ENCODE peak calls at places on chromosome 3, in eight cellular contexts. M is ovary, C is HAP-1, H is stomach, G is uterus, V is psoas muscle, P is right lobe of liver, K is mesendoderm. U is an unnamed sample.

GRCh38 chr3:149770246-149770645 is 18.0 kb upstream of the COMMD2 start:
- DNase-seq in M (no peak), K (no peak), C (no peak), H (no peak), G (no peak), V (no peak), P (no peak), U (no peak)

GRCh38 chr3:58384381-58385090 is 49.1 kb downstream of the PDHB start:
- DNase-seq in C (no peak), G (no peak), P (no peak), M (no peak), V (no peak), H (no peak), K (no peak), U (no peak)

GRCh38 chr3:96259-96658 is 100.3 kb upstream of the CHL1 start:
- DNase-seq in C (no peak), H (no peak), G (no peak), M (no peak), V (no peak), P (no peak), K (no peak), U (no peak)

GRCh38 chr3:42608586-42608985 is 8.1 kb downstream of the NKTR start:
- DNase-seq in M (no peak), G (no peak), P (no peak), H (no peak), K (no peak), V (no peak), C (no peak), U (no peak)

GRCh38 chr3:96970211-96970610 is 155.8 kb downstream of the EPHA6 start:
- DNase-seq in P (no peak), C (no peak), H (no peak), G (no peak), K (no peak), M (no peak), V (no peak), U (no peak)

GRCh38 chr3:135907422-135908165 is 57.9 kb upstream of the PPP2R3A start:
- DNase-seq in M (no peak), P (no peak), H (no peak), V (no peak), K (peak; percentile 45), G (no peak), C (no peak), U (no peak)

GRCh38 chr3:190586631-190587000 is 72.7 kb downstream of the IL1RAP start:
- DNase-seq in K (peak; percentile 73), C (no peak), V (peak; percentile 13), H (no peak), P (no peak), G (no peak), M (no peak), U (no peak)

GRCh38 chr3:49026536-49026935 is 2.7 kb downstream of the IMPDH2 start:
- DNase-seq in G (no peak), M (peak; percentile 26), H (no peak), K (no peak), C (no peak), P (no peak), V (no peak), U (no peak)

GRCh38 chr3:183487046-183487445 is 58.6 kb upstream of the MCF2L2 start:
- DNase-seq in G (no peak), H (no peak), K (no peak), C (no peak), V (no peak), M (no peak), P (peak; percentile 19), U (no peak)

GRCh38 chr3:194045919-194046318 is 90.0 kb upstream of the HES1 start:
- DNase-seq in P (peak; percentile 58), V (no peak), H (no peak), K (no peak), M (no peak), C (no peak), G (no peak), U (no peak)

GRCh38 chr3:11445883-11446282 is 173.7 kb downstream of the ATG7 start:
- DNase-seq in K (no peak), P (peak; percentile 65), V (no peak), C (no peak), M (no peak), H (no peak), G (no peak), U (no peak)

GRCh38 chr3:174720717-174721116 is 138.4 kb upstream of the NAALADL2 start:
- DNase-seq in H (no peak), C (no peak), G (no peak), V (no peak), P (no peak), M (no peak), K (no peak), U (no peak)

GRCh38 chr3:184234671-184235380 is 5.4 kb downstream of the VWA5B2 start:
- DNase-seq in H (no peak), K (no peak), P (no peak), V (no peak), M (no peak), C (no peak), G (no peak), U (no peak)

GRCh38 chr3:130950641-130951040 is 56.8 kb downstream of the ATP2C1 start:
- DNase-seq in K (no peak), C (no peak), V (no peak), H (no peak), P (no peak), G (no peak), M (no peak), U (no peak)

GRCh38 chr3:11168881-11169805 is 14.8 kb downstream of the HRH1 start:
- DNase-seq in C (no peak), K (no peak), G (no peak), P (no peak), V (no peak), H (no peak), M (no peak), U (no peak)

GRCh38 chr3:51024765-51025681 is 350.3 kb downstream of the DOCK3 start:
- DNase-seq in K (peak; percentile 27), C (no peak), M (no peak), P (no peak), G (no peak), V (no peak), H (peak; percentile 50), U (no peak)

GRCh38 chr3:130288670-130289069 is 56.8 kb upstream of the COL6A5 start:
- DNase-seq in H (no peak), M (no peak), V (no peak), P (no peak), G (no peak), C (no peak), K (no peak), U (no peak)

GRCh38 chr3:16112910-16113504 is 61.5 kb upstream of the GALNT15 start:
- DNase-seq in C (no peak), H (no peak), P (no peak), K (no peak), V (no peak), G (no peak), M (no peak), U (no peak)

GRCh38 chr3:89180334-89180733 is 72.9 kb downstream of the EPHA3 start:
- DNase-seq in M (no peak), V (no peak), C (peak; percentile 70), G (no peak), P (no peak), H (no peak), K (no peak), U (no peak)

GRCh38 chr3:20054549-20054987 is 14.3 kb downstream of the KAT2B start:
- DNase-seq in P (peak; percentile 85), C (no peak), G (peak; percentile 60), K (no peak), V (peak; percentile 41), H (peak; percentile 62), M (no peak), U (no peak)

GRCh38 chr3:106268696-106269095 is 399.9 kb upstream of the CBLB start:
- DNase-seq in C (no peak), P (no peak), G (no peak), K (no peak), V (no peak), H (no peak), M (no peak), U (no peak)

GRCh38 chr3:177597325-177598109 is 400.2 kb upstream of the TBL1XR1 start:
- DNase-seq in K (no peak), G (peak; percentile 63), V (peak; percentile 25), M (peak; percentile 35), P (peak; percentile 77), C (no peak), H (no peak), U (no peak)
- H3K4me1 ChIP-seq in K (peaks cover 5% of the 10 kb centered on the region), G (peaks cover 9% of the 10 kb centered on the region), V (peaks cover 25% of the 10 kb centered on the region), M (peaks cover 13% of the 10 kb centered on the region), P (peaks cover 27% of the 10 kb centered on the region), C (no peaks in the 10 kb centered on the region), H (peaks cover 22% of the 10 kb centered on the region), U (peaks cover 19% of the 10 kb centered on the region)

DNA sequence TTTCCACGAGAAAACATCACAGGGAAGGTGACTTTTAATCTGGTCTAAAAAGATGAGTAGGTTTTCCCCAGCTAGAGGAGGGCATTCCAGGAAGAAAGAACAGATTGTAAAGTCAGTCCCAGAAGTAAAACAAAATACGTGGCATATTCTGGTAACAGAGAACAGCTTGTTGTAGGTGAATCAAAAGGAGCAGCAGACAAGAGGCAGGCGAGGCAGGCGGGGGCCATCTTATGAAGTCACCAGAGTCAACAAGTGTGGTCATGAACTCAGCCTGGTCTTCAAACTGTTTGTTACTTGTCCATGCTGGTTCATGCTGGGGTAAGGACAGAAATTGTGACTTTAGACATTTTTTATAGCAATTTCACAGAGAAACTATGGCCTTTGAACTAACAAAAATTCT is 4.0 kb upstream of the POPDC2 start:
- DNase-seq in C (no peak), V (no peak), M (no peak), K (no peak), G (no peak), P (no peak), H (no peak), U (no peak)
- H3K4me1 ChIP-seq in C (peaks cover 3% of the 10 kb centered on the region), V (peaks cover 51% of the 10 kb centered on the region), M (peaks cover 6% of the 10 kb centered on the region), K (no peaks in the 10 kb centered on the region), G (no peaks in the 10 kb centered on the region), P (no peaks in the 10 kb centered on the region), H (peaks cover 4% of the 10 kb centered on the region), U (peaks cover 3% of the 10 kb centered on the region)

GRCh38 chr3:172287811-172288477 is 160.3 kb downstream of the GHSR start:
- DNase-seq in P (peak; percentile 57), V (no peak), K (no peak), M (no peak), C (no peak), H (no peak), G (no peak), U (no peak)
- H3K4me1 ChIP-seq in P (peaks cover 13% of the 10 kb centered on the region), V (peaks cover 63% of the 10 kb centered on the region), K (no peaks in the 10 kb centered on the region), M (peaks cover 12% of the 10 kb centered on the region), C (no peaks in the 10 kb centered on the region), H (no peaks in the 10 kb centered on the region), G (no peaks in the 10 kb centered on the region), U (peaks cover 3% of the 10 kb centered on the region)

DNA sequence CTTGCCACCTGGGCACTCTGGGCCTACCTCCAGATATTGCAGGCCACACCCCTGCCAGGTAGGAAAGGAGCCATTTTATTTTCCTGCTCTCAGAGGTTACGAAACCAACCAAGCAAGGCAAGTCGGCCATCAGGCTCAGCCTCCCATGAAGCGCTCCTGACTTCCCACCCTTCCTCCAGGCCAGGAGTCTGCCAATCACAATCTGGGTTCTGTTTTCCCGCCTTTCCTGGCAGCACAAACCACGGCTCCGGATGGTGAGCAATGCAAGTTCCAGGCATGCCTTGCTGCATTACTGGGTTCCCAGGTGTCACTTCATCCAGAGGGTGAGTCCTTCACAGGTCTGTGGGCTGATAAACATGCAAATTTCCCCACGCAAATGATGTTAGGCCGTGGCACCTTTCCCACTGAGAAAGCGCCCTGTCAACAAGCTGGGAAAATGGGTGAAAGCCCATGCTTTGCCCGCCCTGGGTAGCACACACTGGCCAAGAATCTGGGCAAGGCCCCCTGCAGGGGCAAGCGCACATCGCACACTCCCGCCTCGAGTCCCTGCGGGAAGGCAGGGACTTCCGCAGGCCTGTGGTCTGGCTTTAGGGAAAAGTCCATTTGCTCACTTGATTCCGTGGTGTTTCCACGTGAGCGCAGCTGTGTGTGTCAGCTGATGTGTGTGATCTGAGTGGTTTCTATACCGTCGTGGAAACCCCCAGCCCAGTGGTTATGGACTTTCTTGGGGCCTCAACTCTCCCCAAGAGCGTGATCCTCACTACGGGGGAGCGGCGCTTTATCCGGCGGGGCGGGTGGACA is 61.6 kb upstream of the RYK start:
- DNase-seq in C (no peak), V (peak; percentile 39), G (no peak), H (peak; percentile 79), M (peak; percentile 48), P (peak; percentile 90), K (peak; percentile 85), U (no peak)
- H3K4me1 ChIP-seq in C (peaks cover 9% of the 10 kb centered on the region), V (peaks cover 55% of the 10 kb centered on the region), G (peaks cover 10% of the 10 kb centered on the region), H (peaks cover 59% of the 10 kb centered on the region), M (peaks cover 25% of the 10 kb centered on the region), P (peaks cover 53% of the 10 kb centered on the region), K (peaks cover 14% of the 10 kb centered on the region), U (peaks cover 4% of the 10 kb centered on the region)

U was measured in aorta.